ENCODE peak calls at places on chromosomes 1 and 21, in four cellular contexts. Y is non-pigmented ciliary epithelial cell, N is fibroblast of lung, D is A549. T is an unnamed sample.

GRCh38 chr1:188906921-188907641 is 1570.6 kb downstream of the BRINP3 start:
- DNase-seq in Y (no peak), N (no peak), D (no peak), T (no peak)

GRCh38 chr1:225042263-225042662 is 112.8 kb downstream of the DNAH14 start:
- DNase-seq in Y (no peak), N (no peak), D (no peak), T (no peak)

GRCh38 chr21:36792505-36792967 is 93.6 kb downstream of the SIM2 start:
- DNase-seq in Y (no peak), N (peak; percentile 58), D (no peak), T (no peak)

GRCh38 chr1:208333676-208334075 is 89.5 kb upstream of the PLXNA2 start:
- DNase-seq in Y (no peak), N (no peak), D (no peak), T (no peak)

GRCh38 chr1:30061292-30062204 is 661.8 kb downstream of the MATN1 start:
- DNase-seq in Y (no peak), N (no peak), D (no peak), T (no peak)

GRCh38 chr1:74422379-74423155 is 89.8 kb downstream of the LRRC53 start:
- DNase-seq in Y (no peak), N (peak; percentile 64), D (no peak), T (no peak)

GRCh38 chr1:24468605-24469004 is 34.0 kb upstream of the RCAN3 start:
- DNase-seq in Y (no peak), N (no peak), D (no peak), T (no peak)

GRCh38 chr1:117324357-117324756 is 42.9 kb upstream of the MAN1A2 start:
- DNase-seq in Y (no peak), N (no peak), D (no peak), T (no peak)

GRCh38 chr1:45423907-45424678 is 66.9 kb downstream of the TESK2 start:
- DNase-seq in Y (no peak), N (no peak), D (no peak), T (no peak)

GRCh38 chr1:156931553-156931952 is 11.1 kb downstream of the LRRC71 start:
- DNase-seq in Y (no peak), N (peak; percentile 34), D (no peak), T (no peak)

GRCh38 chr1:69029649-69030048 is 532.8 kb upstream of the DEPDC1 start:
- DNase-seq in Y (no peak), N (no peak), D (no peak), T (no peak)

GRCh38 chr1:174079796-174080195 is 57.6 kb upstream of the RC3H1 start:
- DNase-seq in Y (no peak), N (no peak), D (no peak), T (no peak)

GRCh38 chr1:213332491-213332890 is 281.4 kb downstream of the RPS6KC1 start:
- DNase-seq in Y (no peak), N (no peak), D (no peak), T (no peak)

GRCh38 chr21:31220567-31220966 is 123.5 kb downstream of the TIAM1 start:
- DNase-seq in Y (no peak), N (peak; percentile 20), D (no peak), T (no peak)

GRCh38 chr1:44581205-44581604 is 93.1 kb downstream of the TMEM53 start:
- DNase-seq in Y (no peak), N (no peak), D (no peak), T (no peak)

GRCh38 chr1:167278497-167278896 is 57.8 kb downstream of the POU2F1 start:
- DNase-seq in Y (no peak), N (no peak), D (no peak), T (no peak)

GRCh38 chr1:67648582-67649326 is 36.2 kb upstream of the GADD45A start:
- DNase-seq in Y (no peak), N (no peak), D (no peak), T (no peak)

GRCh38 chr1:23699280-23700179 is 7.9 kb downstream of the RPL11 start:
- DNase-seq in Y (no peak), N (peak; percentile 18), D (no peak), T (no peak)

GRCh38 chr1:235011599-235012435 is 116.8 kb downstream of the TOMM20 start:
- DNase-seq in Y (peak; percentile 100), N (peak; percentile 100), D (peak; percentile 75), T (peak; percentile 90)

GRCh38 chr1:202998836-202999750 is 8.1 kb upstream of the TMEM183A start:
- DNase-seq in Y (peak; percentile 9), N (peak; percentile 26), D (peak; percentile 25), T (peak; percentile 14)

GRCh38 chr1:216705686-216706085 is 17.5 kb downstream of the ESRRG start:
- DNase-seq in Y (no peak), N (no peak), D (no peak), T (no peak)

GRCh38 chr1:169064103-169064502 is 42.4 kb upstream of the ATP1B1 start:
- DNase-seq in Y (no peak), N (no peak), D (no peak), T (no peak)

GRCh38 chr1:175072131-175072941 is 4.7 kb downstream of the TNN start:
- DNase-seq in Y (peak; percentile 53), N (peak; percentile 90), D (no peak), T (peak; percentile 60)

GRCh38 chr1:169019419-169020058 is 87.0 kb upstream of the ATP1B1 start:
- DNase-seq in Y (no peak), N (no peak), D (no peak), T (no peak)

GRCh38 chr21:33492571-33492970 is 1.1 kb upstream of the DNAJC28 start:
- DNase-seq in Y (no peak), N (no peak), D (no peak), T (no peak)

GRCh38 chr21:17797967-17798366 is 21.2 kb downstream of the C21orf91 start:
- DNase-seq in Y (no peak), N (no peak), D (no peak), T (no peak)

GRCh38 chr1:17965515-17966100 is 142.0 kb upstream of the IGSF21 start:
- DNase-seq in Y (no peak), N (no peak), D (no peak), T (no peak)

GRCh38 chr1:201309420-201309819 is 26.1 kb downstream of the PKP1 start:
- DNase-seq in Y (no peak), N (peak; percentile 78), D (peak; percentile 48), T (peak; percentile 74)

GRCh38 chr1:151828931-151829330 is 2.7 kb downstream of the RORC start:
- DNase-seq in Y (no peak), N (peak; percentile 47), D (no peak), T (peak; percentile 55)

GRCh38 chr1:203548917-203549708 is 55.2 kb downstream of the OPTC start:
- DNase-seq in Y (no peak), N (no peak), D (no peak), T (no peak)

GRCh38 chr1:2135425-2135824 is 59.1 kb downstream of the FAAP20 start:
- DNase-seq in Y (peak; percentile 50), N (peak; percentile 81), D (no peak), T (peak; percentile 90)

GRCh38 chr1:55931272-55931940 is 648.0 kb downstream of the PLPP3 start:
- DNase-seq in Y (no peak), N (peak; percentile 54), D (no peak), T (no peak)

GRCh38 chr1:10741696-10742095 is 54.8 kb downstream of the CASZ1 start:
- DNase-seq in Y (no peak), N (no peak), D (no peak), T (no peak)

GRCh38 chr1:205049479-205049878 is 6.5 kb downstream of the CNTN2 start:
- DNase-seq in Y (no peak), N (no peak), D (no peak), T (no peak)

GRCh38 chr1:170027760-170028159 is 46.7 kb downstream of the KIFAP3 start:
- DNase-seq in Y (no peak), N (peak; percentile 1), D (no peak), T (no peak)

GRCh38 chr1:39683591-39684312 is 7.5 kb downstream of the HPCAL4 start:
- DNase-seq in Y (no peak), N (no peak), D (no peak), T (no peak)

T was measured in hepatic stellate cell.